ENCODE peak calls at places on chromosomes 11 and 22, in four cellular contexts. F is K562; M is HCEC 1CT; U is stimulated activated naive CD4-positive, alpha-beta T cell. T is an unnamed sample.

GRCh38 chr11:75716659-75717058 is 979 bp upstream of the MOGAT2 start:
- DNase-seq in F (no peak), M (no peak), U (no peak), T (no peak)

GRCh38 chr11:68569357-68569756 is 108.8 kb downstream of the PPP6R3 start:
- DNase-seq in F (no peak), M (no peak), U (no peak), T (peak)

GRCh38 chr11:14451825-14452224 is 47.8 kb downstream of the COPB1 start:
- DNase-seq in F (no peak), M (peak), U (no peak), T (peak)

GRCh38 chr11:40337118-40337517 is 1122.3 kb downstream of the LRRC4C start:
- DNase-seq in F (no peak), M (peak), U (no peak), T (no peak)

GRCh38 chr22:19055801-19056200 is 66.4 kb downstream of the DGCR2 start:
- DNase-seq in F (no peak), M (no peak), U (no peak), T (no peak)

GRCh38 chr11:1008001-1008400 is 28.5 kb downstream of the MUC6 start:
- DNase-seq in F (no peak), M (no peak), U (no peak), T (no peak)

GRCh38 chr11:61972112-61972795 is 4.8 kb upstream of the FTH1 start:
- DNase-seq in F (no peak), M (no peak), U (no peak), T (peak)

GRCh38 chr11:104663190-104664140 is 234.8 kb downstream of the CASP12 start:
- DNase-seq in F (no peak), M (peak), U (no peak), T (no peak)

GRCh38 chr11:93521086-93521485 is 22.1 kb downstream of the SMCO4 start:
- DNase-seq in F (no peak), M (no peak), U (no peak), T (no peak)

GRCh38 chr11:113201055-113201818 is 113.1 kb upstream of the TTC12 start:
- DNase-seq in F (no peak), M (no peak), U (no peak), T (no peak)

GRCh38 chr11:12019337-12019736 is 10.9 kb upstream of the DKK3 start:
- DNase-seq in F (no peak), M (no peak), U (no peak), T (no peak)

GRCh38 chr11:111512296-111513239 is at the start of gene BTG4:
- DNase-seq in F (peak), M (no peak), U (peak), T (no peak)

GRCh38 chr11:34356918-34357645 is 728 bp downstream of the ABTB2 start:
- DNase-seq in F (peak), M (peak), U (peak), T (no peak)

GRCh38 chr11:76480241-76480640 is 35.4 kb downstream of the EMSY start:
- DNase-seq in F (no peak), M (no peak), U (no peak), T (no peak)

GRCh38 chr11:35717043-35717442 is 54.5 kb downstream of the TRIM44 start:
- DNase-seq in F (no peak), M (no peak), U (no peak), T (no peak)

GRCh38 chr11:2097998-2098690 is 41.0 kb downstream of the IGF2 start:
- DNase-seq in F (no peak), M (no peak), U (no peak), T (no peak)

GRCh38 chr11:70220920-70221319 is 17.8 kb downstream of the FADD start:
- DNase-seq in F (no peak), M (no peak), U (no peak), T (no peak)

GRCh38 chr11:117220568-117220967 is 11.3 kb downstream of the PCSK7 start:
- DNase-seq in F (no peak), M (no peak), U (no peak), T (no peak)

GRCh38 chr22:30279389-30279788 is 9.9 kb downstream of the CASTOR1 start:
- DNase-seq in F (no peak), M (no peak), U (no peak), T (no peak)

GRCh38 chr11:86632499-86633269 is 39.7 kb downstream of the ME3 start:
- DNase-seq in F (no peak), M (peak), U (no peak), T (no peak)

GRCh38 chr11:94145431-94145830 is 16.8 kb downstream of the PANX1 start:
- DNase-seq in F (no peak), M (no peak), U (no peak), T (no peak)

GRCh38 chr22:44439356-44440223 is 58.4 kb downstream of the RTL6 start:
- DNase-seq in F (no peak), M (no peak), U (no peak), T (no peak)

GRCh38 chr11:47998733-47999359 is 18.5 kb downstream of the PTPRJ start:
- DNase-seq in F (no peak), M (no peak), U (no peak), T (no peak)

GRCh38 chr11:129881570-129882170 is 13.7 kb downstream of the NFRKB start:
- DNase-seq in F (peak), M (peak), U (peak), T (peak)

GRCh38 chr22:35678836-35679235 is 30.6 kb downstream of the APOL6 start:
- DNase-seq in F (no peak), M (no peak), U (no peak), T (no peak)

GRCh38 chr11:61541568-61541967 is 33.0 kb downstream of the LRRC10B start:
- DNase-seq in F (peak), M (peak), U (no peak), T (peak)

T was measured in OCI-M1.